ENCODE peak calls at places on chromosomes 4 and X, in ten cellular contexts. R is psoas muscle, T is GM13976, P is Calu3, W is HFFc6, U is upper lobe of right lung, B is B cell, M is K562, F is progenitor cell of endocrine pancreas, Y is transverse colon. I is an unnamed sample.

GRCh38 chrX:126985960-126986359 is 166.4 kb downstream of the PRR32 start:
- DNase-seq in R (no peak), T (no peak), P (no peak), W (no peak), U (no peak), B (no peak), M (no peak), F (no peak), Y (no peak), I (no peak)

GRCh38 chrX:16594490-16594889 is 55.5 kb upstream of the S100G start:
- DNase-seq in R (no peak), T (no peak), P (no peak), W (no peak), U (no peak), B (no peak), M (no peak), F (no peak), Y (no peak), I (no peak)

GRCh38 chr4:39976945-39977488 is 694 bp downstream of the PDS5A start:
- DNase-seq in R (peak; percentile 73), T (peak; percentile 60), P (peak; percentile 13), W (no peak), U (peak; percentile 76), B (peak; percentile 56), M (no peak), F (peak; percentile 34), Y (peak; percentile 39), I (peak; percentile 49)

GRCh38 chr4:140222175-140222574 is 68.2 kb upstream of the MAML3 start:
- DNase-seq in R (no peak), T (no peak), P (no peak), W (peak; percentile 12), U (no peak), B (no peak), M (no peak), F (no peak), Y (no peak), I (no peak)

GRCh38 chrX:44223150-44223549 is 120.3 kb downstream of the EFHC2 start:
- DNase-seq in R (no peak), T (no peak), P (peak; percentile 61), W (peak; percentile 11), U (no peak), B (no peak), M (no peak), F (no peak), Y (peak; percentile 58), I (no peak)

GRCh38 chr4:169226565-169226964 is 44.2 kb downstream of the SH3RF1 start:
- DNase-seq in R (no peak), T (no peak), P (no peak), W (no peak), U (no peak), B (no peak), M (no peak), F (no peak), Y (no peak), I (no peak)

GRCh38 chr4:84433603-84434232 is 65.4 kb downstream of the NKX6-1 start:
- DNase-seq in R (no peak), T (no peak), P (no peak), W (no peak), U (no peak), B (no peak), M (no peak), F (no peak), Y (no peak), I (no peak)

GRCh38 chr4:25258980-25259578 is 25.2 kb downstream of the PI4K2B start:
- DNase-seq in R (no peak), T (no peak), P (no peak), W (peak; percentile 8), U (no peak), B (no peak), M (no peak), F (no peak), Y (no peak), I (no peak)

GRCh38 chr4:13159041-13159620 is 325.0 kb downstream of the RAB28 start:
- DNase-seq in R (no peak), T (no peak), P (no peak), W (no peak), U (no peak), B (no peak), M (no peak), F (no peak), Y (no peak), I (no peak)

DNA sequence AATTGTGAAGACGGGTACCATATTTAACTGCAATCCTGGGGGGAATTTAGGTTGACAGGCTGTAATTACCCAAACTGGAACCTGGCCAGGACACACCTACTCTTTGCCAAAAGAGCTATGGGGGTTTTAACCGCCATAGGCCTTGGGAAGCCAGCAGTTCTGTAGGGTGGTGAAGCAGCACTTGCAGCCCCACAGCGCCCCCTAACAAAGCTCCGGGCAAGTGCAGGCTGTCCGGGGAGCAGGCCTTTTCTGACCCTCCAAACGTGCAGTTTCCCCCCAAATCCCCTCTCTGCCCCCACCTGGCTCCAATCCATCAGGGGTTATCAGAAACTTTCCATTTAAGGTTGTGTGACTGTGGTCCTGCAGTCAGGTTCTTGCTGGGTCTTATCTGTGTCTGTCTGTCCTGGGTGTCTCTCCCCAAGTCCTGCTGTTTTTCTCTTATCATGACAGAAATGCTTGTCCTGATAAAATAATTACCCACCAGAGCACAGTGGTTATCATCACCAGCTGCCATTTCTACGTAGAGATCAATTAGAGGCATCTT is 350.9 kb downstream of the MID1IP1 start:
- DNase-seq in R (peak; percentile 60), T (peak; percentile 42), P (peak; percentile 50), W (no peak), U (peak; percentile 73), B (no peak), M (peak; percentile 79), F (peak; percentile 50), Y (peak; percentile 49), I (peak; percentile 58)
- TF ChIP-seq CTCF in R (peak; percentile 43), T (peak; percentile 53), P (peak; percentile 34), W (peak; percentile 68), U (peak; percentile 41), B (peak; percentile 60), M (peak; percentile 80), F (peak; percentile 66), Y (peak; percentile 27), I (peak; percentile 70)

GRCh38 chrX:21840199-21840557 is 761 bp downstream of the MBTPS2 start:
- DNase-seq in R (no peak), T (no peak), P (no peak), W (no peak), U (no peak), B (no peak), M (peak; percentile 3), F (no peak), Y (no peak), I (no peak)

GRCh38 chrX:21837056-21837455 is 2.4 kb upstream of the MBTPS2 start:
- DNase-seq in R (no peak), T (no peak), P (no peak), W (no peak), U (no peak), B (no peak), M (no peak), F (no peak), Y (no peak), I (no peak)

GRCh38 chrX:21843179-21843578 is 3.8 kb downstream of the MBTPS2 start:
- DNase-seq in R (no peak), T (no peak), P (no peak), W (no peak), U (no peak), B (no peak), M (no peak), F (no peak), Y (no peak), I (no peak)

GRCh38 chrX:21838937-21839333 is 482 bp upstream of the MBTPS2 start:
- DNase-seq in R (no peak), T (no peak), P (peak; percentile 2), W (no peak), U (no peak), B (no peak), M (peak; percentile 11), F (no peak), Y (no peak), I (no peak)

DNA sequence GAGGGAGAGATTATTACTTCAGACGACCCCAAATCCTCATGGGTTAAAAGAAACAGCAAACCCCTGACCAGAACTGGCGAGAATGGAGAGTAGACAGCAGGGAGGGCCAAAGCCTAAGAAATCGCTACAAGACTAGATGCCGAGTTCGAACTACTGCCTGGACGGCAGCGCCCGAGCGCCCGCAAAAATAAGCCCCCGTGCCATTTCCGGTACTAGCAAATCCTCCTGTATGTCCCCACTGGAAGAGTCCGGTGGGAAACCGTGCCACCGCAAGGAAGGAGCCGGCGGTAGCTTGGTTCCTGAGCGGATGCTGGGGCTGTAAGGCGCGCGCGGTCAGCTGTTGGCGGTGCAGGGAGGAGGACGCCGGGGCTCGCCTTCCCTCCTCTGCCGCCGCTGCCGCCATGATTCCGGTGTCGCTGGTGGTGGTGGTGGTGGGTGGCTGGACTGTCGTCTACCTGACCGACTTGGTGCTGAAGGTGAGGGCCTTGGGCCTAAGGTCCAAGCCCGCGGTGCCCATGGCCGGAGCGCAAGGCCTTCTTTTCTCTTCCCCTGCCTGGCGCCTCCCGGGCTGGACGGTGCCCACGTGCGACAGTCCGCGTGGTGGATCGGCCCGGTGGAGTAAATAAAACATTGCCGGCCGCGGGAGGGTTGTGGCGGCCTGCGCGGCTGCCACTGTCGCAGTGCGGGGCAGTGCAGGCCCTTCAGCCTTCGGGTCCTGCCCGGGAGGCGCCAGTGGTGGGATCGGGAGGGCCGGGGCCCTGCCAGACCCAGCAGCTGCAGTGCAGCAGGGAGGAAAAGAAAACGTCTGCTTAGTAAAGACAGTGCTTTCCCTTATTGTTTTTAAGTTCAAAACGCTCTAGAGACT is at the start of gene MBTPS2:
- DNase-seq in R (peak; percentile 89), T (peak; percentile 61), P (peak; percentile 84), W (peak; percentile 78), U (peak; percentile 87), B (peak; percentile 84), M (peak; percentile 92), F (peak; percentile 65), Y (peak; percentile 85), I (peak; percentile 81)
- TF ChIP-seq CTCF in R (no peak), T (no peak), P (no peak), W (no peak), U (peak; percentile 6), B (no peak), M (peak; percentile 53), F (no peak), Y (no peak), I (no peak)

GRCh38 chrX:15301924-15302323 is 13.5 kb downstream of the ASB11 start:
- DNase-seq in R (peak; percentile 82), T (no peak), P (peak; percentile 19), W (no peak), U (peak; percentile 78), B (no peak), M (no peak), F (no peak), Y (peak; percentile 35), I (peak; percentile 90)

GRCh38 chrX:15298201-15298600 is 17.2 kb downstream of the ASB11 start:
- DNase-seq in R (no peak), T (no peak), P (no peak), W (no peak), U (no peak), B (no peak), M (no peak), F (no peak), Y (no peak), I (no peak)

GRCh38 chrX:15298780-15299179 is 16.7 kb downstream of the ASB11 start:
- DNase-seq in R (no peak), T (no peak), P (no peak), W (no peak), U (no peak), B (no peak), M (no peak), F (no peak), Y (no peak), I (no peak)

GRCh38 chrX:15299945-15300851 is 15.2 kb downstream of the ASB11 start:
- DNase-seq in R (no peak), T (peak; percentile 23), P (no peak), W (peak; percentile 2), U (no peak), B (no peak), M (peak; percentile 27), F (no peak), Y (no peak), I (no peak)
- TF ChIP-seq CTCF in R (peak; percentile 51), T (no peak), P (no peak), W (peak; percentile 73), U (peak; percentile 50), B (peak; percentile 45), M (peak; percentile 51), F (peak; percentile 53), Y (peak; percentile 47), I (peak; percentile 60)

GRCh38 chr4:21507439-21507838 is 441.1 kb downstream of the KCNIP4 start:
- DNase-seq in R (no peak), T (no peak), P (no peak), W (peak; percentile 50), U (no peak), B (no peak), M (no peak), F (no peak), Y (no peak), I (no peak)
- TF ChIP-seq CTCF in R (no peak), T (peak; percentile 29), P (no peak), W (peak; percentile 76), U (no peak), B (no peak), M (no peak), F (peak; percentile 38), Y (no peak), I (no peak)